ENCODE peak calls at places on chromosomes 16 and 17, in nine cellular contexts. Y, X, Q, B, P, D, I, M and W are unnamed samples.

GRCh38 chr16:87560428-87561199 is 41.7 kb upstream of the JPH3 start:
- DNase-seq in D (peak; percentile 34), P (peak; percentile 60), I (no peak), M (no peak), X (no peak), B (no peak), Q (no peak), Y (peak; percentile 83), W (peak; percentile 83)

GRCh38 chr17:64442550-64442971 is 6.4 kb upstream of the MILR1 start:
- DNase-seq in D (no peak), Q (peak; percentile 81), P (no peak), Y (peak; percentile 55), X (no peak), I (no peak), B (no peak), M (no peak), W (no peak)

GRCh38 chr17:5078106-5079028 is at the start of gene ZFP3:
- DNase-seq in Q (peak; percentile 97), M (peak; percentile 81), B (peak; percentile 93), P (peak; percentile 87), Y (peak; percentile 92), I (peak; percentile 75), D (peak; percentile 87), X (peak; percentile 85), W (no peak)

GRCh38 chr17:45311762-45312476 is 4.9 kb downstream of the MAP3K14 start:
- DNase-seq in P (peak; percentile 82), X (peak; percentile 92), Y (peak; percentile 59), M (peak; percentile 92), Q (peak; percentile 91), I (peak; percentile 58), D (peak; percentile 63), B (peak; percentile 86), W (peak; percentile 51)

GRCh38 chr16:85074225-85074914 is 37.9 kb downstream of the CIBAR2 start:
- DNase-seq in P (no peak), Q (no peak), D (no peak), M (no peak), Y (no peak), X (no peak), B (no peak), I (no peak), W (no peak)

GRCh38 chr17:79798296-79799173 is 1.7 kb upstream of the CBX8 start:
- DNase-seq in B (peak; percentile 59), Q (no peak), X (no peak), P (no peak), D (no peak), I (no peak), M (no peak), Y (no peak), W (no peak)

GRCh38 chr17:31558748-31559646 is 167.5 kb downstream of the RAB11FIP4 start:
- DNase-seq in X (peak; percentile 81), Q (peak; percentile 94), B (peak; percentile 89), P (peak; percentile 79), Y (peak; percentile 82), D (peak; percentile 83), I (peak; percentile 74), M (peak; percentile 59), W (peak; percentile 70)

GRCh38 chr17:8285270-8286181 is 2.9 kb upstream of the RANGRF start:
- DNase-seq in Y (no peak), B (no peak), P (peak; percentile 80), D (no peak), I (no peak), M (no peak), X (peak; percentile 61), Q (no peak), W (no peak)

GRCh38 chr16:54073356-54073755 is 213.2 kb downstream of the IRX3 start:
- DNase-seq in I (no peak), Q (no peak), M (no peak), X (no peak), Y (no peak), D (no peak), P (no peak), B (no peak), W (no peak)

GRCh38 chr16:56988948-56989945 is at the start of gene NLRC5:
- DNase-seq in Q (peak; percentile 98), M (peak; percentile 48), P (peak; percentile 92), B (peak; percentile 92), D (peak; percentile 86), Y (peak; percentile 62), I (peak; percentile 93), X (peak; percentile 86), W (peak; percentile 88)

GRCh38 chr16:80296034-80296433 is 244.8 kb upstream of the DYNLRB2 start:
- DNase-seq in M (no peak), Y (no peak), B (no peak), Q (no peak), I (no peak), D (no peak), P (no peak), X (no peak), W (no peak)

GRCh38 chr16:13621639-13622038 is 298.3 kb upstream of the ERCC4 start:
- DNase-seq in B (no peak), Q (no peak), I (no peak), Y (no peak), X (no peak), M (no peak), P (no peak), D (no peak), W (no peak)

GRCh38 chr16:85608515-85608885 is 4.6 kb upstream of the GSE1 start:
- DNase-seq in Q (no peak), Y (no peak), X (peak; percentile 44), B (no peak), I (no peak), M (no peak), D (no peak), P (peak; percentile 46), W (no peak)

GRCh38 chr16:68744744-68745280 is 7.7 kb downstream of the CDH1 start:
- DNase-seq in D (no peak), Y (peak; percentile 84), Q (no peak), I (no peak), P (peak; percentile 89), M (no peak), X (peak; percentile 94), B (peak; percentile 60), W (no peak)

GRCh38 chr16:85634747-85635544 is 21.8 kb downstream of the GSE1 start:
- DNase-seq in Q (no peak), Y (no peak), I (no peak), P (peak; percentile 48), X (no peak), B (no peak), M (no peak), D (no peak), W (no peak)

DNA sequence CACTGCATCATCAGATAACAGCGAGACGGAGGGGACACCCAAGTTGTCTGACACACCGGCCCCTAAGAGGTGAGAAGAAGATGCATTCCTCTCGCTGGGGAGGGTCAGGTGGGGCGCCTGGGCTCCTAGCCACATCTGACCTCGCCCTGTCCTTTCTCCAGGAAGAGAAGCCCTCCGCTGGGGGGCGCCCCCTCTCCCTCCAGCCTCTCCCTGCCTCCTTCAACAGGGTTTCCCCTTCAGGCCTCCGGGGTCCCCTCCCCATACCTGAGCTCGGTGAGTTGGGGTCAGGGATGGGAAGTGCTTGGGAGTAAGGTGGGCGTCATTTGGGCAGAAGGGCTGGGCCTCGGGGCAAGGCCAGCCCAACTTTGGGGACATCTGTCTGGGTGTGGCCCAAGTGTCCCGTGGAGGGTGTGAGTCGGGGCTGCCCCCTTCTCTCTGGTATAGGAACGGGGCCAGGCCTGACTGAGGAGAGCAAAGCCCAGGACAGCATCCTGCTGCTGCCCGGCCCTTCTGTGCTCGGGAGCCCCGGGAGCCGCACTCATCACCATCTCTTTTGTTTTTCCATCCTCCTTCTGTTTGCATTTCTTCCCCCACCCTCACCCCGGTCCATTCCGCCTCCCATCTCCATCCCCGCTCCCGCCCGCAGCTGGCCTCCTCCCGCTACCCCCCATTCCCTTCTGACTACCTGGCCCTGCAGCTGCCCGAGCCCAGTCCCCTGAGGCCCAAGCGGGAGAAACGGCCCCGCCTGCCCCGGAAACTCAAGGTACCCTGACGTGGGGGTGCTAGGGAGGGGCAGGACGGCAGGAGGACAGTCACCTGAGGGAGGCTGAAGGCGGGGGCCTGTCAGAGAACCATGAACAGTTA is 5.0 kb downstream of the INO80E start:
- DNase-seq in Q (peak; percentile 71), P (no peak), Y (no peak), I (no peak), M (no peak), X (no peak), D (no peak), B (no peak), W (no peak)
- TF ChIP-seq POLR2A in Q (no peak), P (no peak), Y (no peak), I (no peak), M (no peak), X (no peak), D (no peak), B (no peak), W (no peak)

GRCh38 chr16:89563639-89564392 is 3.3 kb downstream of the RPL13 start:
- DNase-seq in X (peak; percentile 10), D (no peak), P (no peak), M (no peak), B (no peak), Y (no peak), I (no peak), Q (no peak), W (no peak)
- TF ChIP-seq POLR2A in X (no peak), D (no peak), P (no peak), M (no peak), B (no peak), Y (no peak), I (peak; percentile 29), Q (no peak), W (no peak)

DNA sequence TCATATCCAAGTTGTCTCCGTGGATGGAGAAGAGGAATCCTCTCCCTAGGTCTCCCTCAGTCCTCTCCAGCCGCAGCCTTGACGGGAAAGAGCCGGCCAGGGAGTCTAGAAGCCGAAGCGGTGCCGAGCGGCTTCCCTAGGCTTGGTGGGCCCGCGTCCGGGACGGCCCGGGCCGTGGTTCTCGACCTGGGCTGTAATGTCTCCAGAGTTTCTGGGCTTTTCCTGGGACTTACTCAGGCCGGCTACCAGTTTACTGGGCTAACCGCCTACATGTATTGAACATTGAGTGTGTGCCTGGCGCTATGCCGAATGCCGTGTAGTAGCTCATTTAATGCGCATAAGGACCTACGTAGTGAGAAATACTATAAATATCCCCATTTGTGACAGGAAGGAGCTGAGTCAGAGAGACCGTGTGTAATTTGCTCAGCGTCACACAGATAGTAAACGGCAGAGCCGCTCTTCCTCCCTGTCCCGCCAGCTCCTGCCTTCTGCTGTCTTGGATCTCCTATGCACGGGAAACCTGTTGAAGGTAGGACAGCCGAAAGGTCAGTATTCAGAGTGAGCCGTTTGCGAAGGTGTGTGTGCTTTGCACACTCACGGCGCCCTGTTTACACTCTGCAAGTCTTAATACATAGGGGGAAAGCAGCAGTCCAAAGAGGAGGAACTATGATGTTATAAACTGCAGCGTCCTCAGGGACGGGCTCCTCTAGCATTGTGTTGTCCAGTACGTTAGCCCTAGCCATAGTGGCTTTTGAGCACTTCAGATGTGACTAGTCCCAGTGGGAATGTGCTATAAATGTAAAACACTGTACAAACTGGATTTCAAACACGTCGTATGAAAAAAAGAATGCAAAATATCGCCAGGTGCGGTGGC is 723 bp upstream of the SPAG5 start:
- DNase-seq in B (peak; percentile 77), D (peak; percentile 47), Y (peak; percentile 83), I (peak; percentile 42), Q (peak; percentile 78), P (peak; percentile 71), X (peak; percentile 73), M (no peak), W (peak; percentile 82)
- TF ChIP-seq POLR2A in B (peak; percentile 42), D (no peak), Y (no peak), I (no peak), Q (no peak), P (no peak), X (peak; percentile 43), M (no peak), W (no peak)

GRCh38 chr17:51260960-51261958 is 913 bp downstream of the UTP18 start:
- DNase-seq in M (peak; percentile 42), X (peak; percentile 64), Q (peak; percentile 96), B (peak; percentile 84), P (peak; percentile 74), Y (no peak), D (peak; percentile 68), I (peak; percentile 59), W (peak; percentile 62)
- TF ChIP-seq POLR2A in M (no peak), X (no peak), Q (no peak), B (no peak), P (no peak), Y (no peak), D (no peak), I (no peak), W (no peak)